ENCODE peak calls at places on chromosomes 13 and 19, in four cellular contexts. P is ovary, E is neural progenitor cell, K is B cell. J is an unnamed sample.
A peak's percentile ranks its signal among the peaks of the same experiment; 100 is the strongest.

GRCh38 chr13:99898421-99898820 is 73.1 kb downstream of the ZIC5 start:
- DNase-seq in P (no peak), E (no peak), K (no peak), J (no peak)

GRCh38 chr13:51679616-51680015 is 95.4 kb downstream of the WDFY2 start:
- DNase-seq in P (no peak), E (no peak), K (no peak), J (no peak)

GRCh38 chr19:7500811-7501450 is 12.1 kb upstream of the PEX11G start:
- DNase-seq in P (peak; percentile 51), E (peak; percentile 94), K (peak; percentile 62), J (peak; percentile 74)

GRCh38 chr19:3836887-3837286 is 32.0 kb downstream of the ZFR2 start:
- DNase-seq in P (no peak), E (no peak), K (no peak), J (peak; percentile 19)

GRCh38 chr19:31110331-31110730 is 238.9 kb downstream of the TSHZ3 start:
- DNase-seq in P (peak; percentile 25), E (peak; percentile 61), K (no peak), J (peak; percentile 28)

GRCh38 chr19:4986056-4986455 is 17.1 kb downstream of the KDM4B start:
- DNase-seq in P (peak; percentile 25), E (no peak), K (no peak), J (no peak)

GRCh38 chr13:72970956-72971355 is 87.8 kb upstream of the KLF5 start:
- DNase-seq in P (no peak), E (no peak), K (no peak), J (no peak)

GRCh38 chr19:17915940-17916593 is 16.7 kb upstream of the CCDC124 start:
- DNase-seq in P (no peak), E (no peak), K (no peak), J (no peak)

GRCh38 chr19:31356587-31357314 is 7.5 kb upstream of the TSHZ3 start:
- DNase-seq in P (no peak), E (peak; percentile 75), K (peak; percentile 57), J (peak; percentile 77)

GRCh38 chr19:28234637-28235036 is 978.3 kb downstream of the UQCRFS1 start:
- DNase-seq in P (no peak), E (no peak), K (no peak), J (no peak)

GRCh38 chr19:19296953-19297689 is 23.2 kb downstream of the SUGP1 start:
- DNase-seq in P (no peak), E (no peak), K (peak; percentile 23), J (no peak)

GRCh38 chr19:50803633-50804419 is 13.6 kb downstream of the ACP4 start:
- DNase-seq in P (no peak), E (peak; percentile 83), K (peak; percentile 58), J (no peak)

GRCh38 chr19:16366433-16367268 is 42.0 kb downstream of the KLF2 start:
- DNase-seq in P (no peak), E (no peak), K (peak; percentile 71), J (peak; percentile 35)

GRCh38 chr19:55255618-55256423 is 3.0 kb downstream of the PPP6R1 start:
- DNase-seq in P (no peak), E (no peak), K (peak; percentile 61), J (peak; percentile 86)

GRCh38 chr19:30566681-30567420 is 194.7 kb downstream of the ZNF536 start:
- DNase-seq in P (no peak), E (no peak), K (no peak), J (no peak)

GRCh38 chr13:94419304-94419943 is 60.1 kb downstream of the DCT start:
- DNase-seq in P (no peak), E (no peak), K (no peak), J (peak; percentile 76)

GRCh38 chr19:46617566-46618079 is 7.3 kb downstream of the PTGIR start:
- DNase-seq in P (no peak), E (no peak), K (peak; percentile 18), J (peak; percentile 48)

GRCh38 chr19:33293255-33294057 is 8.9 kb downstream of the CEBPA start:
- DNase-seq in P (no peak), E (no peak), K (no peak), J (no peak)

GRCh38 chr13:64551755-64552154 is 2678.4 kb downstream of the PCDH9 start:
- DNase-seq in P (no peak), E (no peak), K (no peak), J (no peak)

GRCh38 chr13:31733066-31733465 is 6.3 kb upstream of the RXFP2 start:
- DNase-seq in P (no peak), E (no peak), K (no peak), J (no peak)

GRCh38 chr19:22144394-22144793 is 52.4 kb downstream of the ZNF676 start:
- DNase-seq in P (no peak), E (peak; percentile 27), K (no peak), J (no peak)

GRCh38 chr19:30158067-30158892 is 213.9 kb upstream of the ZNF536 start:
- DNase-seq in P (no peak), E (no peak), K (no peak), J (no peak)

GRCh38 chr19:703651-704446 is 4.9 kb upstream of the PALM start:
- DNase-seq in P (peak; percentile 84), E (peak; percentile 86), K (peak; percentile 62), J (peak; percentile 82)

GRCh38 chr19:15260939-15261338 is 28.7 kb upstream of the EPHX3 start:
- DNase-seq in P (no peak), E (peak; percentile 34), K (no peak), J (peak; percentile 17)

GRCh38 chr19:55311397-55311796 is 13.7 kb downstream of the TMEM150B start:
- DNase-seq in P (no peak), E (no peak), K (no peak), J (no peak)

GRCh38 chr13:50015263-50015662 is at the start of gene KCNRG:
- DNase-seq in P (no peak), E (no peak), K (no peak), J (no peak)

GRCh38 chr13:40484101-40484800 is 182.2 kb downstream of the FOXO1 start:
- DNase-seq in P (no peak), E (no peak), K (no peak), J (peak; percentile 31)

GRCh38 chr19:46730595-46730994 is 13.7 kb upstream of the PRKD2 start:
- DNase-seq in P (no peak), E (no peak), K (no peak), J (no peak)

GRCh38 chr13:93173656-93174055 is 53.0 kb upstream of the GPC6 start:
- DNase-seq in P (no peak), E (no peak), K (no peak), J (no peak)

GRCh38 chr13:50124536-50125305 is 109.5 kb downstream of the KCNRG start:
- DNase-seq in P (peak; percentile 94), E (peak; percentile 85), K (peak; percentile 99), J (no peak)

GRCh38 chr19:5142725-5143097 is 173.8 kb downstream of the KDM4B start:
- DNase-seq in P (no peak), E (no peak), K (no peak), J (no peak)

GRCh38 chr19:1016647-1017114 is 4.2 kb downstream of the TMEM259 start:
- DNase-seq in P (no peak), E (no peak), K (no peak), J (no peak)

GRCh38 chr19:51272183-51272817 is 21.4 kb downstream of the SIGLECL1 start:
- DNase-seq in P (no peak), E (no peak), K (no peak), J (peak; percentile 12)

GRCh38 chr19:50794778-50795664 is 4.8 kb downstream of the ACP4 start:
- DNase-seq in P (peak; percentile 26), E (no peak), K (peak; percentile 35), J (peak; percentile 46)

GRCh38 chr13:76398426-76398825 is 487.8 kb downstream of the KCTD12 start:
- DNase-seq in P (no peak), E (no peak), K (no peak), J (no peak)

GRCh38 chr13:85277753-85278152 is 521.5 kb downstream of the SLITRK6 start:
- DNase-seq in P (no peak), E (no peak), K (no peak), J (no peak)

GRCh38 chr19:2048104-2048958 is 2.7 kb downstream of the MKNK2 start:
- DNase-seq in P (peak; percentile 47), E (no peak), K (no peak), J (no peak)

GRCh38 chr19:2045501-2046045 is 5.5 kb downstream of the MKNK2 start:
- DNase-seq in P (no peak), E (no peak), K (no peak), J (no peak)

GRCh38 chr19:2046046-2046907 is 4.8 kb downstream of the MKNK2 start:
- DNase-seq in P (no peak), E (peak; percentile 3), K (no peak), J (no peak)

GRCh38 chr19:2047449-2048103 is 3.5 kb downstream of the MKNK2 start:
- DNase-seq in P (peak; percentile 57), E (peak; percentile 4), K (no peak), J (peak; percentile 54)

DNA sequence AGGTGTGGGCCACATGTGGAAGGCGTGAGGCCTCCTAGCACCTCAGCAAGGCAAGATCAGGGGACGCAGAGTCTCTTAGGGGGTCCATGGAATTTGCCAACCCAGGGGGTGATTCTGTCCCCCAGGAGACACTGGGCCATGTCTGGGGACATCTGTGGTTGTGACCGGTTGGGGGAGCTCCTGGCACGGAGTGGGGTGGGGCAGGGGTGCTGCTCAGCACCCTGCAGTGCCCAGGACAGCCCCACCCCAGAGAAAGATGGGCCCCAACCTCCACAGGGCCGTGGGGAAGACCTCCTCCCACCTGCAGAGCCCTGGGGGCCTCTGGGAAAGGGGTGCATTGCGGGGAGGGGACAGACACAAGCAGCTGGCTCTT is 4.0 kb downstream of the MKNK2 start:
- DNase-seq in P (no peak), E (no peak), K (no peak), J (no peak)
- TF ChIP-seq CTCF in P (no peak), E (no peak), K (no peak), J (no peak)

GRCh38 chr19:40533508-40533907 is 43.2 kb upstream of the SHKBP1 start:
- DNase-seq in P (no peak), E (no peak), K (no peak), J (no peak)

GRCh38 chr19:40543029-40543597 is 33.6 kb upstream of the SHKBP1 start:
- DNase-seq in P (no peak), E (no peak), K (no peak), J (no peak)

GRCh38 chr19:40534148-40534547 is 42.5 kb upstream of the SHKBP1 start:
- DNase-seq in P (no peak), E (no peak), K (no peak), J (no peak)

GRCh38 chr19:40542197-40542859 is 34.3 kb upstream of the SHKBP1 start:
- DNase-seq in P (peak; percentile 89), E (no peak), K (no peak), J (no peak)

GRCh38 chr19:40539070-40539469 is 37.6 kb upstream of the SHKBP1 start:
- DNase-seq in P (no peak), E (no peak), K (no peak), J (no peak)
- TF ChIP-seq CTCF in P (no peak), E (no peak), K (no peak), J (no peak)

GRCh38 chr13:57552441-57552840 is 79.1 kb upstream of the PCDH17 start:
- DNase-seq in P (no peak), E (no peak), K (no peak), J (no peak)

DNA sequence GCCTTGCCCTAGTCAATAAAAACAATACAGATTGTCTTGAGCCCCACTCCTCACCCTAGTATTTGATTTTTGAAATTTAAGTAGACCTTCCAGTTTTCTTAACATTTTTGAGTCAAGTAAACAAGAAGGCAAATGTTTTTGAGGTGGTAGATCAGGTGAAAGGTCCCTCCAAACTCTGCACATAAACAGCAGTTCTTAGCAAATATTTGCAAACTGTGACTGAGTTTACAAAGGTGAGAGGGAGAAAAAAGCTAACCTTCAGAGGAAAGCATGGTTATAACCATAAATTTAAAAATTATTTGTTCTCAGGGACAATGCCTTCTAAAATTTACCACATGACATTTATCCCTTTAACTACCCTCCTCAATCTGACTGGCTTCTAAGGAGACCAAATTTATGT is 84.6 kb upstream of the PCDH17 start:
- DNase-seq in P (no peak), E (no peak), K (no peak), J (no peak)
- TF ChIP-seq CTCF in P (no peak), E (no peak), K (no peak), J (no peak)

GRCh38 chr13:47409778-47410177 is 512.9 kb upstream of the HTR2A start:
- DNase-seq in P (no peak), E (no peak), K (no peak), J (no peak)
- TF ChIP-seq CTCF in P (no peak), E (no peak), K (no peak), J (no peak)